ENCODE peak calls at places on chromosome X, in six cellular contexts. D is lower lobe of right lung, R is brain microvascular endothelial cell, V is lower leg skin, I is adrenal gland, U is mucosa of descending colon. Q is an unnamed sample.

GRCh38 chrX:44971674-44972073 is 98.7 kb downstream of the KDM6A start:
- DNase-seq in D (no peak), R (no peak), V (no peak), I (no peak), U (no peak), Q (no peak)

GRCh38 chrX:16208601-16209000 is 41.3 kb downstream of the MAGEB17 start:
- DNase-seq in D (no peak), R (no peak), V (no peak), I (no peak), U (no peak), Q (no peak)

GRCh38 chrX:47568656-47569295 is 7.8 kb downstream of the ARAF start:
- DNase-seq in D (no peak), R (no peak), V (no peak), I (no peak), U (no peak), Q (no peak)

GRCh38 chrX:150257348-150258175 is 105.6 kb upstream of the MAMLD1 start:
- DNase-seq in D (no peak), R (no peak), V (peak), I (no peak), U (no peak), Q (no peak)

GRCh38 chrX:799808-800207 is 169.2 kb downstream of the SHOX start:
- DNase-seq in D (no peak), R (no peak), V (no peak), I (no peak), U (no peak), Q (no peak)

GRCh38 chrX:106999002-106999975 is 723 bp downstream of the MORC4 start:
- DNase-seq in D (peak), R (peak), V (peak), I (peak), U (peak), Q (no peak)

GRCh38 chrX:69152398-69152797 is 12.9 kb downstream of the PJA1 start:
- DNase-seq in D (peak), R (no peak), V (peak), I (peak), U (no peak), Q (no peak)

GRCh38 chrX:17435476-17435875 is 60.5 kb downstream of the NHS start:
- DNase-seq in D (no peak), R (no peak), V (no peak), I (no peak), U (no peak), Q (no peak)

GRCh38 chrX:31706456-31706855 is 634.6 kb upstream of the FTHL17 start:
- DNase-seq in D (no peak), R (no peak), V (no peak), I (no peak), U (no peak), Q (no peak)

GRCh38 chrX:39990388-39990787 is 107.4 kb downstream of the BCOR start:
- DNase-seq in D (no peak), R (no peak), V (no peak), I (no peak), U (no peak), Q (no peak)

GRCh38 chrX:97026406-97026805 is 142.7 kb downstream of the RPA4 start:
- DNase-seq in D (no peak), R (peak), V (no peak), I (no peak), U (no peak), Q (no peak)

GRCh38 chrX:41781500-41781899 is 57.5 kb downstream of the GPR82 start:
- DNase-seq in D (no peak), R (peak), V (no peak), I (no peak), U (no peak), Q (no peak)

GRCh38 chrX:118117069-118117405 is 427 bp upstream of the KLHL13 start:
- DNase-seq in D (peak), R (peak), V (no peak), I (no peak), U (no peak), Q (no peak)

GRCh38 chrX:56790778-56791177 is 61.7 kb downstream of the NBDY start:
- DNase-seq in D (no peak), R (no peak), V (peak), I (no peak), U (no peak), Q (no peak)

GRCh38 chrX:24027985-24028384 is 999 bp upstream of the KLHL15 start:
- DNase-seq in D (no peak), R (no peak), V (peak), I (no peak), U (no peak), Q (no peak)

GRCh38 chrX:18674417-18674787 is 2.5 kb upstream of the RS1 start:
- DNase-seq in D (peak), R (no peak), V (peak), I (peak), U (peak), Q (peak)

GRCh38 chrX:48468693-48469691 is 1.1 kb downstream of the SLC38A5 start:
- DNase-seq in D (no peak), R (no peak), V (no peak), I (no peak), U (no peak), Q (no peak)

GRCh38 chrX:118521435-118521834 is 25.8 kb downstream of the DOCK11 start:
- DNase-seq in D (no peak), R (no peak), V (no peak), I (no peak), U (no peak), Q (no peak)

GRCh38 chrX:136295380-136295779 is 5.4 kb upstream of the ADGRG4 start:
- DNase-seq in D (no peak), R (no peak), V (no peak), I (no peak), U (no peak), Q (no peak)
- TF ChIP-seq CTCF in D (no peak), R (no peak), V (no peak), I (no peak), U (no peak), Q (no peak)

GRCh38 chrX:115178473-115178872 is 10.7 kb upstream of the RBMXL3 start:
- DNase-seq in D (no peak), R (no peak), V (no peak), I (no peak), U (no peak), Q (no peak)

GRCh38 chrX:115173181-115173580 is 16.0 kb upstream of the RBMXL3 start:
- DNase-seq in D (no peak), R (no peak), V (no peak), I (no peak), U (no peak), Q (no peak)

GRCh38 chrX:115174548-115174947 is 14.7 kb upstream of the RBMXL3 start:
- DNase-seq in D (no peak), R (no peak), V (no peak), I (no peak), U (no peak), Q (no peak)

GRCh38 chrX:115177941-115178340 is 11.3 kb upstream of the RBMXL3 start:
- DNase-seq in D (no peak), R (no peak), V (no peak), I (no peak), U (no peak), Q (no peak)
- TF ChIP-seq CTCF in D (no peak), R (no peak), V (no peak), I (no peak), U (no peak), Q (no peak)

GRCh38 chrX:11105080-11105479 is 6.1 kb upstream of the HCCS start:
- DNase-seq in D (no peak), R (peak), V (no peak), I (no peak), U (no peak), Q (no peak)
- TF ChIP-seq CTCF in D (no peak), R (peak), V (no peak), I (no peak), U (no peak), Q (no peak)

DNA sequence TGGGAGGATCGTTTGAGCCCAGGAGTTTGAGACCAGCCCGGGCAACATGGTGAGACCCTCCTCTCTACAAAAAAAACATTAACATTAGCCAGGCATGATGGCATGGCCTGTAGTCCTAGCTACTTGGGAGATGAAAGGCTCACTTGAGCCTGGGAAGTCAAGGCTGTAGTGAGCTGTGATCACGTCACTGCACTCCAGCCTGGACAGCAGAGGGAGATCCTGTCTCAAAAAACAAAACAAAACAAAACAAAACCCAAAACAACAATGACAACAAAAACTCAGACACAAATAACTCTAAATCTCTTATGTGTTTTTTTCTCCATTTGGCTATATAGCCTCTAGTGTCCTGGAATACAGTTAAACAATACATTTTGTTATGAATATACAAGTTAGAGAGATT is 127.3 kb upstream of the STK26 start:
- DNase-seq in D (no peak), R (no peak), V (no peak), I (no peak), U (no peak), Q (no peak)
- TF ChIP-seq CTCF in D (no peak), R (no peak), V (no peak), I (no peak), U (no peak), Q (no peak)

GRCh38 chrX:125382148-125382628 is 62.5 kb downstream of the TEX13C start:
- DNase-seq in D (no peak), R (no peak), V (no peak), I (no peak), U (no peak), Q (no peak)

GRCh38 chrX:125374169-125374568 is 54.5 kb downstream of the TEX13C start:
- DNase-seq in D (no peak), R (no peak), V (no peak), I (no peak), U (no peak), Q (no peak)

GRCh38 chrX:125382889-125383288 is 63.2 kb downstream of the TEX13C start:
- DNase-seq in D (no peak), R (no peak), V (no peak), I (no peak), U (no peak), Q (no peak)

DNA sequence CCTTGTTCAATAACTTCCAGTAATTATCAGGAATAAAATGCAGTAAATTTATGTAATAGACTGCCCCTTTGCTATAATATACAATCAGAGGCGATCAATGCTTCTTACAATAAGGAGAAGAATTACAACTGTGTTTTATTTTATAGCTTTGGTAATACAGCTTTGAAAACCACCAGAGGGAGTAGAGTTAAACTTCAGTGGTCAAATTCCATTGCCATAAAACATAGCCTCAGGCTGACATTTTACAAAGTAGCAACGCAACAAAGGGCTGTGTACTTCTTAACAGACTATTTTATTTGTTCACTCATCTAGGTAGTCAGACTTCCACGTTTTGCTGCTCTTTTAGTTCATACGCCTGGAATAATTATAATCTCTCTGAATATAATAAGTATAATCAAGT is 58.5 kb downstream of the TEX13C start:
- DNase-seq in D (no peak), R (no peak), V (no peak), I (no peak), U (no peak), Q (no peak)
- TF ChIP-seq CTCF in D (no peak), R (no peak), V (no peak), I (no peak), U (no peak), Q (peak)